ENCODE peak calls at places on chromosomes 11 and 22, in four cellular contexts. Y is HCT116, G is K562, N is HepG2. V is an unnamed sample.
A peak's percentile ranks its signal among the peaks of the same experiment; 100 is the strongest.

GRCh38 chr11:92098172-92098571 is 126.4 kb upstream of the FAT3 start:
- DNase-seq in Y (no peak), G (no peak), N (no peak), V (no peak)

GRCh38 chr22:43917523-43917922 is 6.1 kb upstream of the PNPLA3 start:
- DNase-seq in Y (no peak), G (no peak), N (no peak), V (no peak)

GRCh38 chr11:124891390-124891861 is 6.2 kb downstream of the ROBO4 start:
- DNase-seq in Y (no peak), G (no peak), N (no peak), V (no peak)

GRCh38 chr11:72233773-72234513 is 9.4 kb downstream of the INPPL1 start:
- DNase-seq in Y (no peak), G (no peak), N (no peak), V (no peak)

GRCh38 chr11:76597533-76598425 is 72.8 kb downstream of the LRRC32 start:
- DNase-seq in Y (no peak), G (no peak), N (no peak), V (no peak)

GRCh38 chr11:3123316-3123715 is 41.8 kb downstream of the OSBPL5 start:
- DNase-seq in Y (no peak), G (no peak), N (no peak), V (no peak)

GRCh38 chr11:65107078-65107477 is 4.6 kb upstream of the TM7SF2 start:
- DNase-seq in Y (no peak), G (no peak), N (no peak), V (no peak)

GRCh38 chr11:109112748-109113378 is 309.1 kb upstream of the C11orf87 start:
- DNase-seq in Y (no peak), G (no peak), N (no peak), V (no peak)

GRCh38 chr22:41709341-41709740 is 10.0 kb downstream of the MEI1 start:
- DNase-seq in Y (no peak), G (no peak), N (no peak), V (no peak)

GRCh38 chr11:27108809-27109208 is 68.2 kb downstream of the BBOX1 start:
- DNase-seq in Y (no peak), G (no peak), N (no peak), V (no peak)
- TF ChIP-seq TCF7L2 in Y (no peak), G (no peak), N (no peak), V (no peak)

GRCh38 chr11:69010361-69010891 is 2.6 kb downstream of the MRGPRF start:
- DNase-seq in Y (no peak), G (no peak), N (no peak), V (no peak)
- TF ChIP-seq POLR2AphosphoS5 in Y (no peak), G (no peak), N (no peak), V (no peak)

DNA sequence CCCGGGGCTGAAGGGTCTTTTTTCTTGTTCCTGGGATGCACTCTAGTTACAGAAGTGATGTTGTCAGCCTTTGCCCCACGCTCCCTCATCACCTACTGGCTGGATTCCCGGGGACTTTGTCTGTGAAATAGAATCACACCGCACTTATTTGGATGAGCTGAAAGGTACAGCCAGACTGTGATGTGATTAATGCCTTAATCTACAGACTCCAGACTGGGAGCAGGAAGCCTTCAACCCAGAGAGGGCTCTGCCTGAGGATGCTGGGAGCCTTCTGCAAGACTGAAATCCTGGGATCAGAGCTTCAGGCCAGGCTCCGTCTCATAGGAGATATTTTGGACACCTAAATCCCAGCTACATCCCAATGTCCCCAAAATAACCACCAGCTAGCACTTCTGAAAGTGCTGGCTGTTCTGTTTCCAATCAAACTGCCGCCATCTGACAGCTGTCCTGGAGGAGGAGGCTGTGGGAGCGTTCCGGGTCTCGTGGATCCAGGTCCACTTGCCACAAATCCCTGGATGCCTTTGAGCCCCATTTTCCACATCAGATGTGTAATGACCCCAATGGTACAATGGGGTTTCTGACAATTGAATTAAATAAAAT is 688.5 kb downstream of the TBC1D22A start:
- DNase-seq in Y (no peak), G (no peak), N (no peak), V (no peak)
- H3K9me3 ChIP-seq in Y (no peaks in the 10 kb centered on the region), G (no peaks in the 10 kb centered on the region), N (no peaks in the 10 kb centered on the region), V (no peaks in the 10 kb centered on the region)

DNA sequence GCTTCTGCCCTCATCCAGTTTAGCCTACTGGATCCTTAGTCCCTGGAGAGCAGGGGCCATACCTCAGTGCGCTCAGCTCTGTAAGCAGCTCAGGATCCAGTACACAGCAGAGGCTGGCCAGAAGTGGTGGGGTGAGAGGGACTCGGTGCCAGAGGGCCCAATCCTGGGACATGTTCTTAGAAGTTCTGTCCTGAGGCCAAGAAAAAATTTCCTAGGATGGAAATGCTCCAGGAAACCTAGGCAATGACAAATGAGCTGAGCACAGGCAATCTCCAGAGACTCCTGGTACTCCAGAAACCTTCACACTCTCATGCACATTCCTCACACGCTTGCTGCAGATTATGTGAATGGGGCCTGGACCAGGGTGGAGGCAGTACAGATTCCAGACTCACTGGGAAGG is 89.6 kb downstream of the SERGEF start:
- DNase-seq in Y (no peak), G (no peak), N (no peak), V (no peak)
- TF ChIP-seq TCF7L2 in Y (no peak), G (no peak), N (no peak), V (no peak)

GRCh38 chr22:49967333-49968241 is 7.0 kb downstream of the PIM3 start:
- DNase-seq in Y (no peak), G (no peak), N (peak; percentile 70), V (no peak)
- TF ChIP-seq POLR2AphosphoS5 in Y (no peak), G (no peak), N (peak; percentile 22), V (no peak)

GRCh38 chr22:48927591-48927990 is 900.1 kb downstream of the BRD1 start:
- DNase-seq in Y (no peak), G (no peak), N (no peak), V (no peak)

GRCh38 chr22:48925450-48925849 is 902.2 kb downstream of the BRD1 start:
- DNase-seq in Y (no peak), G (no peak), N (no peak), V (no peak)

GRCh38 chr22:48931452-48931851 is 896.2 kb downstream of the BRD1 start:
- DNase-seq in Y (no peak), G (no peak), N (no peak), V (no peak)

GRCh38 chr22:48926663-48927062 is 901.0 kb downstream of the BRD1 start:
- DNase-seq in Y (no peak), G (no peak), N (no peak), V (no peak)

DNA sequence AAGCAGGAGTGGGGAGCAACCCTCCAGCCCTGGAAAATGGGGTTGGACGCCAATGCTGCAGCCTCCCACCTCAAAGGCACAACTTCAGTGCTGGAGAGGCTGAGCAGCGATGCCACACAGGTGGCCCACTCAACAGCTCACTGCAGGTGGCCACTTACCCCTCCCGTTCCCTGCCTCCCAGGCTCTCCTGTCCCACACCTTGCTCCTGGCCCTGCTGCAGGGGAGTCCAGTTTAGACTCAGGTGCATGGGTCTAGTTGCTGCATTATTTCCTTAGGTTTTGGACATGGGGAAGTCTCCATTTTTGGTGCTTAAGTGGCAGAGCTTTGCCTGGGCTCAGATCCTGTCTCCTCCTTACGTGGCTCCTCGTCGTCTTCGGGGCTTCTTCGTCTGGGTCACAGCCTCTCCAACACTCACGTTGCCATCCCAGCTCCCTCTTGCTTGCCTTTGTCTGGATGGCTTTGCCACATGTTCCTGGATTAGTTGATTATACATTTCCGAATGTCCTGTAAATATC is 898.3 kb downstream of the BRD1 start:
- DNase-seq in Y (no peak), G (no peak), N (no peak), V (no peak)
- H3K9me3 ChIP-seq in Y (no peaks in the 10 kb centered on the region), G (no peaks in the 10 kb centered on the region), N (peaks cover 3% of the 10 kb centered on the region), V (no peaks in the 10 kb centered on the region)